ENCODE peak calls at places on chromosomes 1 and 21, in five cellular contexts. J is SJSA1, B is upper lobe of right lung, X is OCI-LY7, O is GM23248. F is an unnamed sample. For H3K9me3, the result is how much of the 10 kb centered on the place peaks cover.

GRCh38 chr1:167093863-167094516 is at the start of gene STYXL2:
- DNase-seq in O (no peak), X (no peak), J (no peak), B (no peak), F (no peak)

GRCh38 chr1:19311503-19311930 is 427 bp downstream of the AKR7A2 start:
- DNase-seq in X (no peak), O (no peak), J (no peak), B (no peak), F (peak)

GRCh38 chr1:40352126-40352525 is 21.4 kb upstream of the SMAP2 start:
- DNase-seq in X (peak), O (no peak), J (no peak), B (no peak), F (no peak)

GRCh38 chr1:89836252-89836996 is 15.6 kb downstream of the LRRC8D start:
- DNase-seq in X (no peak), O (no peak), J (no peak), B (no peak), F (no peak)

GRCh38 chr1:91754348-91754747 is 131.6 kb downstream of the TGFBR3 start:
- DNase-seq in O (peak), J (no peak), B (no peak), X (no peak), F (no peak)

GRCh38 chr21:32238063-32238462 is 40.8 kb downstream of the MIS18A start:
- DNase-seq in J (no peak), B (no peak), O (no peak), X (no peak), F (no peak)

GRCh38 chr1:18926315-18927081 is 24.1 kb upstream of the ALDH4A1 start:
- DNase-seq in B (no peak), O (peak), X (peak), J (peak), F (peak)

GRCh38 chr21:42652527-42653491 is 612 bp upstream of the PDE9A start:
- DNase-seq in B (peak), X (no peak), O (peak), J (peak), F (no peak)

GRCh38 chr1:47765742-47766485 is 231.3 kb downstream of the TRABD2B start:
- DNase-seq in B (no peak), X (no peak), O (no peak), J (no peak), F (no peak)

GRCh38 chr21:44640761-44641160 is 3.6 kb downstream of the KRTAP10-10 start:
- DNase-seq in X (no peak), O (no peak), B (no peak), J (no peak), F (no peak)
- H3K9me3 ChIP-seq in X (under half), O (under half), B (under half), J (under half), F (under half)

DNA sequence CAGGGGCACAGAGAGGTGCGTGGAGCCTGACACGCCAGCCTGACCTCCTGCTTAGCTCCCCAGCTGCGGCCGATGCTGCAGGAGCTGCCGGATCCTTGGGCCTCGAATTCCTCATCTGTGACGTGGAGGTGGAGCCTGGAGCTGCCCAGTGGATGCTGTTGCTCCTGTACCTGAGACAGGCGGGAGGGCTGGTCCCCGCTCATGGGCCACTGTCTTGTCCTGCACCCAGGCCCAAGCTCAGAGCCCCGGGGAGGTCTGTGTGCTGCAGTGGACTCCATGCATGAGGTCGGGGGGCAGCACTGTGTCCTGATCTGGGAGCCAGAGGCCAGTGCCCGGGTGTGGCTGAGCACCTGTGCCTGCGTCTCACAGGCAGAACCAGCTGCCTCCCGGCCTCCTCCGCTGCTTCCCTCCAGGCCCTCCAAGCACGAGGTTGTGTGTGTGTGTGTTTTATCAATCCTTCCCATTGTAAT is 55.4 kb upstream of the TTC34 start:
- DNase-seq in O (no peak), B (no peak), X (no peak), J (no peak), F (no peak)
- H3K9me3 ChIP-seq in O (under half), B (under half), X (under half), J (under half), F (under half)

DNA sequence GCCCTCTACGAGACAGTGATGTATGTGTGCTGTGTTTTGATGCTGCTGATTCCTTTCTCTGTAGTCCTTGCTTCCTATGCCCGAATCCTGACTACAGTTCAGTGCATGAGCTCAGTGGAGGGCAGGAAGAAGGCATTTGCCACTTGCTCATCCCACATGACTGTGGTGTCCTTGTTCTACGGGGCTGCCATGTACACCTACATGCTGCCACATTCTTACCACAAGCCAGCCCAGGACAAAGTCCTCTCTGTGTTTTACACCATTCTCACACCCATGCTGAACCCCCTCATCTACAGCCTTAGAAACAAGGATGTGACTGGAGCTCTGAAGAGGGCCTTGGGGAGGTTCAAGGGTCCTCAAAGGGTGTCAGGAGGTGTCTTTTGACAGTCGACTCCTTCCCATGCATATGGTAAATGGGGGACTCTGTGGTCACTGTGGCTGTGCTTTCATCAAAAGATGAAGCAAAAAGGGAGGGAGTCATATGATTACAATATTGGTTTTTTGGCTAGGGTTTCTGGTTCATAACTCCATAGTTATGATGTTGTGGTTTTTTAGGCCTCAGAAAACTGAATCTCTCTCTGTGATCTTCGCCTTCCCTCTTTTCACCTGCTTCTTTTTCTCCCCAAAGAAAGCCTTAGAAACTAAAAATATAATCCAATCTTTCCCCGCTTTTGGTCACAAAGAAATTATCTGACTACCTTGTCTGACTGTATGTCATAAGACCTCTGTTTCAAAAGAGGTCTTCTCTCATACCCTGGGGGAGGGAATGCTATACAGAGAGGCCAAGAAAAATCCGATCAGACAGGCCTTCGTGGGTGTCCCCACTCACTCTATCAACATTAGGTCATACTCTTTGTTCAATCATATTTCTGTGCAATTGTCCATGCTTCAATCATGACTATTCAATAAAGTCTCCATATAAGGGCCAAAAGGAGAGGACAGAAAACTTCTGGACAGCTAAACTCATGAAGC is 4.2 kb downstream of the OR2T1 start:
- DNase-seq in B (no peak), X (no peak), J (no peak), O (no peak), F (no peak)
- H3K9me3 ChIP-seq in B (under half), X (under half), J (under half), O (under half), F (under half)

GRCh38 chr1:154856049-154856448 is 14.0 kb downstream of the KCNN3 start:
- DNase-seq in B (no peak), O (no peak), J (no peak), X (no peak), F (no peak)
- H3K9me3 ChIP-seq in B (under half), O (under half), J (under half), X (under half), F (under half)

DNA sequence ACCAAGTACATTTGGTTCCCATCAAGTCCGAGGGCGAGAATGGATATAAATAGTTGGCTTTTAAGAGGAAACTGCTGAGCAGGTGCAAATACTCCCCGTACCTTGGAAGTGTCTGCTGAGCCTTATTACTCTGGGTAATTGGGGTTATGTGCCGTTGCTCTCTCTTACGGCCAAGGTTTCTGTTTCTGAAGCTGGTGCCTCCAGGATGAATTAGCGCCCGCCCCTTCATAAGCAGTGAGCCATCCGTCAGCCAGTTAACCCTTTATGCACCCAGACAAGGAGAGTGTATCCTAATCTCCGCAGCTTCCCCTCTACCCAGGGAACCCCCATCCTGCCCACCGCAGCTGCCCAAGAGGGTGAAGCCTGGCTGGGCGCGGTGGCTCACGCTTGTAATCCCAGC is 90.3 kb upstream of the AJAP1 start:
- DNase-seq in X (no peak), J (no peak), B (no peak), O (no peak), F (no peak)
- H3K9me3 ChIP-seq in X (under half), J (under half), B (under half), O (under half), F (under half)

DNA sequence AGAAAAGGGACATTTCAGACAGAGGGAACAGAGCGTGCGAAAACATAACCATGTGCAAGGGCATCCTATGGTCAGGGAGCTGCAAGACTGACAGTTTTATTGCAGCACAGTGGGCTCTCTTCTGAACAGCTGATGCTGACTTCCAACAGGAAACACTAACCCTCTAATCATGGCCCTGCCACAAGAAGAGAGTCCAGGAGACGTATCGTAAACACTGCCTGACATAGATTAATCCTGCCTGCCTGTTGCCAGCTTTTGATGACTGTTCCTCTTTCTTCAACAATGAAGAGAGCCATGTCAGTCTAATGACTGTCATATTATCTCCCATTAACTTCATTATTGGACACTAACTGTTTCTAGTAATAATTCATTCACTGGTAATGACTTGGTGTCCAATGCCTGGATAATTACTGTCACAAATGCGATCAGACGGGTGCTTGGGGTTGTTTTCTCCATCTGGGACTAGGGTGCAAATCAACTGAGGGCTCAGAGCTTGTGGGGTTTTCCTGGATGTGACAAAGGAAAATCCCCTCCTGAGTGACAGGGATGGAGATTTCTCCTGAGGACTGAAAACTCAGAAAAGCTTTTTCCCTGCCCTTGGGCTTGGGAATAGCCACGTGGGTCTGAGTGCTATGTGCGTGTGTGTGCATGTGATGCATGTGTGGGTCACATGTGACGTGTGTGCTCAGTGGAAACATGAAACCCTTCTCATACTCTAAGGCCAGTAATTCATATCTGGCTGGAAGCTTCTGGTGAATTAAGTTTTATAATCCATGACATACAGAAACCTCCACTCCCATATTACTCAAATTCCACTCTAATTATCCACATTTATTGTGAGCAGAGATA is 143.9 kb upstream of the PLXNA2 start:
- DNase-seq in O (no peak), B (no peak), J (no peak), X (no peak), F (no peak)
- H3K9me3 ChIP-seq in O (under half), B (under half), J (under half), X (under half), F (under half)

F was measured in DND-41.